ENCODE peak calls at places on chromosomes 13 and 19, in five cellular contexts. One of them, this sample, is unnamed. For H3K4me1, the result is how much of the 10 kb centered on the place peaks cover.

GRCh38 chr13:45950343-45950995 is 98.9 kb upstream of the SIAH3 start:
- DNase-seq in IMR-90: peak
- DNase-seq in fibroblast of lung: peak
- DNase-seq in uterus: no peak
- DNase-seq in thoracic aorta: no peak
- DNase-seq in this sample: no peak

GRCh38 chr13:78993792-78994191 is 334.8 kb upstream of the OBI1 start:
- DNase-seq in IMR-90: no peak
- DNase-seq in uterus: no peak
- DNase-seq in fibroblast of lung: no peak
- DNase-seq in thoracic aorta: no peak
- DNase-seq in this sample: no peak

GRCh38 chr19:56053596-56053995 is 67.0 kb downstream of the NLRP5 start:
- DNase-seq in uterus: no peak
- DNase-seq in fibroblast of lung: no peak
- DNase-seq in thoracic aorta: no peak
- DNase-seq in IMR-90: no peak
- DNase-seq in this sample: no peak

GRCh38 chr13:96946709-96947311 is 47.5 kb downstream of the OXGR1 start:
- DNase-seq in IMR-90: no peak
- DNase-seq in fibroblast of lung: no peak
- DNase-seq in uterus: no peak
- DNase-seq in thoracic aorta: no peak
- DNase-seq in this sample: no peak

GRCh38 chr13:30409911-30410704 is 12.2 kb upstream of the UBE2L5 start:
- DNase-seq in thoracic aorta: no peak
- DNase-seq in fibroblast of lung: peak
- DNase-seq in uterus: peak
- DNase-seq in IMR-90: peak
- DNase-seq in this sample: peak

GRCh38 chr13:44653261-44653660 is 77.1 kb upstream of the TSC22D1 start:
- DNase-seq in fibroblast of lung: peak
- DNase-seq in IMR-90: peak
- DNase-seq in thoracic aorta: no peak
- DNase-seq in uterus: no peak
- DNase-seq in this sample: peak

GRCh38 chr13:111183959-111184684 is 69.0 kb downstream of the ARHGEF7 start:
- DNase-seq in uterus: no peak
- DNase-seq in IMR-90: no peak
- DNase-seq in fibroblast of lung: peak
- DNase-seq in thoracic aorta: no peak
- DNase-seq in this sample: no peak

GRCh38 chr13:35699805-35700204 is 223.3 kb upstream of the MAB21L1 start:
- DNase-seq in thoracic aorta: no peak
- DNase-seq in IMR-90: peak
- DNase-seq in uterus: peak
- DNase-seq in fibroblast of lung: peak
- DNase-seq in this sample: no peak

GRCh38 chr19:11168568-11168967 is 13.0 kb upstream of the SPC24 start:
- DNase-seq in uterus: no peak
- DNase-seq in IMR-90: peak
- DNase-seq in thoracic aorta: no peak
- DNase-seq in fibroblast of lung: peak
- DNase-seq in this sample: peak

GRCh38 chr13:25069911-25070310 is 26.0 kb upstream of the PABPC3 start:
- DNase-seq in thoracic aorta: no peak
- DNase-seq in IMR-90: no peak
- DNase-seq in uterus: no peak
- DNase-seq in fibroblast of lung: no peak
- DNase-seq in this sample: no peak

GRCh38 chr19:53333071-53333465 is 481 bp upstream of the ZNF845 start:
- DNase-seq in uterus: peak
- DNase-seq in IMR-90: no peak
- DNase-seq in fibroblast of lung: no peak
- DNase-seq in thoracic aorta: peak
- DNase-seq in this sample: no peak

GRCh38 chr13:99969934-99970760 is 1.4 kb downstream of the ZIC5 start:
- DNase-seq in thoracic aorta: no peak
- DNase-seq in IMR-90: no peak
- DNase-seq in uterus: no peak
- DNase-seq in fibroblast of lung: no peak
- DNase-seq in this sample: no peak

GRCh38 chr19:35521124-35521743 is 6.9 kb downstream of the SBSN start:
- DNase-seq in IMR-90: no peak
- DNase-seq in uterus: no peak
- DNase-seq in fibroblast of lung: no peak
- DNase-seq in thoracic aorta: no peak
- DNase-seq in this sample: no peak

GRCh38 chr19:47020132-47020805 is 632 bp downstream of the NPAS1 start:
- DNase-seq in thoracic aorta: no peak
- DNase-seq in uterus: no peak
- DNase-seq in IMR-90: no peak
- DNase-seq in fibroblast of lung: no peak
- DNase-seq in this sample: no peak

GRCh38 chr19:12647490-12648071 is 19.0 kb downstream of the MAN2B1 start:
- DNase-seq in IMR-90: no peak
- DNase-seq in fibroblast of lung: peak
- DNase-seq in uterus: peak
- DNase-seq in thoracic aorta: no peak
- DNase-seq in this sample: no peak

GRCh38 chr19:51808333-51808986 is 13.5 kb downstream of the FPR3 start:
- DNase-seq in thoracic aorta: no peak
- DNase-seq in uterus: no peak
- DNase-seq in IMR-90: no peak
- DNase-seq in fibroblast of lung: peak
- DNase-seq in this sample: no peak

GRCh38 chr13:19597523-19597922 is 35.9 kb upstream of the MPHOSPH8 start:
- DNase-seq in thoracic aorta: no peak
- DNase-seq in IMR-90: peak
- DNase-seq in fibroblast of lung: peak
- DNase-seq in uterus: no peak
- DNase-seq in this sample: no peak

GRCh38 chr13:45792827-45793303 is 58.7 kb downstream of the SIAH3 start:
- DNase-seq in IMR-90: no peak
- DNase-seq in thoracic aorta: no peak
- DNase-seq in fibroblast of lung: no peak
- DNase-seq in uterus: no peak
- DNase-seq in this sample: no peak

GRCh38 chr13:45132384-45133064 is 12.2 kb downstream of the GTF2F2 start:
- DNase-seq in uterus: no peak
- DNase-seq in thoracic aorta: no peak
- DNase-seq in fibroblast of lung: no peak
- DNase-seq in IMR-90: no peak
- DNase-seq in this sample: no peak

GRCh38 chr13:39623466-39623865 is 20.5 kb upstream of the LHFPL6 start:
- DNase-seq in IMR-90: no peak
- DNase-seq in fibroblast of lung: no peak
- DNase-seq in thoracic aorta: no peak
- DNase-seq in uterus: no peak
- DNase-seq in this sample: no peak

GRCh38 chr13:21405309-21405708 is 53.8 kb downstream of the ZDHHC20 start:
- DNase-seq in uterus: no peak
- DNase-seq in IMR-90: no peak
- DNase-seq in fibroblast of lung: no peak
- DNase-seq in thoracic aorta: no peak
- DNase-seq in this sample: no peak

GRCh38 chr13:77876176-77876575 is 42.5 kb downstream of the EDNRB start:
- DNase-seq in IMR-90: peak
- DNase-seq in fibroblast of lung: peak
- DNase-seq in thoracic aorta: no peak
- DNase-seq in uterus: no peak
- DNase-seq in this sample: no peak

GRCh38 chr13:27969073-27969865 is at the start of gene CDX2:
- DNase-seq in IMR-90: no peak
- DNase-seq in fibroblast of lung: no peak
- DNase-seq in uterus: no peak
- DNase-seq in thoracic aorta: no peak
- DNase-seq in this sample: no peak

GRCh38 chr13:75161804-75162203 is 320.2 kb downstream of the TBC1D4 start:
- DNase-seq in uterus: no peak
- DNase-seq in fibroblast of lung: no peak
- DNase-seq in thoracic aorta: no peak
- DNase-seq in IMR-90: no peak
- DNase-seq in this sample: no peak

GRCh38 chr13:47019977-47020376 is 123.1 kb upstream of the HTR2A start:
- DNase-seq in fibroblast of lung: no peak
- DNase-seq in uterus: no peak
- DNase-seq in IMR-90: no peak
- DNase-seq in thoracic aorta: no peak
- DNase-seq in this sample: no peak

GRCh38 chr13:106532111-106532929 is 3.1 kb downstream of the EFNB2 start:
- DNase-seq in uterus: no peak
- DNase-seq in IMR-90: peak
- DNase-seq in thoracic aorta: no peak
- DNase-seq in fibroblast of lung: peak
- DNase-seq in this sample: peak

GRCh38 chr13:26184791-26185250 is 37.3 kb downstream of the RNF6 start:
- DNase-seq in thoracic aorta: no peak
- DNase-seq in fibroblast of lung: peak
- DNase-seq in IMR-90: peak
- DNase-seq in uterus: peak
- DNase-seq in this sample: peak

GRCh38 chr19:14407889-14408640 is 11.1 kb downstream of the DDX39A start:
- DNase-seq in thoracic aorta: no peak
- DNase-seq in IMR-90: no peak
- DNase-seq in uterus: no peak
- DNase-seq in fibroblast of lung: no peak
- DNase-seq in this sample: no peak

GRCh38 chr13:113059891-113060290 is 45.7 kb upstream of the F7 start:
- DNase-seq in uterus: no peak
- DNase-seq in fibroblast of lung: no peak
- DNase-seq in IMR-90: no peak
- DNase-seq in thoracic aorta: no peak
- DNase-seq in this sample: no peak

GRCh38 chr19:14073232-14073924 is 792 bp downstream of the MISP3 start:
- DNase-seq in thoracic aorta: no peak
- DNase-seq in fibroblast of lung: peak
- DNase-seq in uterus: peak
- DNase-seq in IMR-90: peak
- DNase-seq in this sample: peak

GRCh38 chr19:12794196-12794921 is 3.1 kb downstream of the JUNB start:
- DNase-seq in fibroblast of lung: peak
- DNase-seq in IMR-90: peak
- DNase-seq in thoracic aorta: no peak
- DNase-seq in uterus: no peak
- DNase-seq in this sample: no peak

GRCh38 chr19:46043519-46043918 is 2.7 kb upstream of the IGFL4 start:
- DNase-seq in IMR-90: no peak
- DNase-seq in fibroblast of lung: no peak
- DNase-seq in thoracic aorta: no peak
- DNase-seq in uterus: no peak
- DNase-seq in this sample: no peak

GRCh38 chr19:4375164-4375619 is 25.2 kb downstream of the SH3GL1 start:
- DNase-seq in thoracic aorta: no peak
- DNase-seq in uterus: no peak
- DNase-seq in fibroblast of lung: no peak
- DNase-seq in IMR-90: no peak
- DNase-seq in this sample: no peak

GRCh38 chr19:4374451-4375163 is 25.7 kb downstream of the SH3GL1 start:
- DNase-seq in fibroblast of lung: peak
- DNase-seq in uterus: peak
- DNase-seq in IMR-90: peak
- DNase-seq in thoracic aorta: peak
- DNase-seq in this sample: no peak

GRCh38 chr19:4376245-4376990 is 23.9 kb downstream of the SH3GL1 start:
- DNase-seq in IMR-90: no peak
- DNase-seq in thoracic aorta: no peak
- DNase-seq in fibroblast of lung: no peak
- DNase-seq in uterus: no peak
- DNase-seq in this sample: no peak

GRCh38 chr19:4376991-4377781 is 23.2 kb downstream of the SH3GL1 start:
- DNase-seq in uterus: no peak
- DNase-seq in IMR-90: peak
- DNase-seq in fibroblast of lung: no peak
- DNase-seq in thoracic aorta: no peak
- DNase-seq in this sample: no peak

DNA sequence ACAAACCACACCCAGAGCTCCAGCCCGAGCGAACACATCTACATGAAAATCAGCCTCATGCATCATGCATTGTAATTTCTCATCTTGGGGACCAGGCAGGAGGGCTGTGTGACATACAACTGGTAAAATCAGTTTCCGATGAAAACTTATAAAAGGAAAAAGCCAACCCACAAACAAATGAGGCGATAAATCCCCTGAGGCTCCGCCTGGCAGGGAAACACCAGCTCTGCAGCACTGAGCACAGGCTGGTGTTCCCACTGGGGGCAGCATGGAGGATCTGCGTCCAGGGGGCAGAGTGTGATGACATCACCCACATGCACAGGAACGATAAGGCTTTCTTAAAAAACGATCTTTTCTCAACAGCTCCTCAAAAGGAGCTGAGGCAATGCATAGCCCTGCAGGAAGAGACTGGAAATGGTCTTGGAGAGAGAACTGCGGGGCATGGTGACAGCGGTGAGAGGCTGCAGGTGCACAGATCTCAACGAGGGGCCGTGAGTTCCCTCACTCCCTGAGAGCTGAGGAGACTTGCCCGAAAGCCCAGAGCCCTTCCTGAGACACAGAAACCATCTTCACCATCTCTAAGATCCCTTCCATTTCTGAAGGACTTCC is 24.6 kb downstream of the SH3GL1 start:
- DNase-seq in fibroblast of lung: peak
- DNase-seq in thoracic aorta: no peak
- DNase-seq in uterus: peak
- DNase-seq in IMR-90: peak
- DNase-seq in this sample: peak
- TF ChIP-seq CTCF in fibroblast of lung: peak
- TF ChIP-seq CTCF in thoracic aorta: peak
- TF ChIP-seq CTCF in uterus: no peak
- TF ChIP-seq CTCF in IMR-90: peak
- TF ChIP-seq CTCF in this sample: peak

GRCh38 chr19:44737238-44738160 is 11.0 kb upstream of the BCL3 start:
- DNase-seq in uterus: no peak
- DNase-seq in IMR-90: peak
- DNase-seq in fibroblast of lung: no peak
- DNase-seq in thoracic aorta: no peak
- DNase-seq in this sample: no peak
- H3K4me1 ChIP-seq in uterus: under half
- H3K4me1 ChIP-seq in IMR-90: under half
- H3K4me1 ChIP-seq in fibroblast of lung: under half
- H3K4me1 ChIP-seq in thoracic aorta: under half
- H3K4me1 ChIP-seq in this sample: under half

DNA sequence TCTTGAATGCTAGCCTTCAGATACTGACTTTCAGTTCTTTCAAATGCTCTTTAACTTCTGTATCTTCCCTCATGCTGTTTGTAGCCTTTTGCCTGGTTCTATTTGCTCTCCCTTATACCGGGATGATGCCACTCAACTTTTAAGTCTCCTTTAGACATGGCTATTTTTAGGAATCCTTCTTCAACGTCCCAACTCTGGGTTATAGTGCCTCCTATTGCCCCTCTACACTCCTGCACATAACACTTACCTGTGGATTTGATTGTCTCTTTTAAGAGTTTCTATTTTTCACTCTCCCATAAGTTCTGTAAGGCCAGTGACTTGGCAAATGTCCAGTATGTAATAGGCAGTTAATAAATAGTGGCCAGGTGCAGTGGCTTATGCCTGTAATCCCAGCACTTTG is 343.0 kb downstream of the KLF5 start:
- DNase-seq in thoracic aorta: no peak
- DNase-seq in uterus: no peak
- DNase-seq in IMR-90: no peak
- DNase-seq in fibroblast of lung: no peak
- DNase-seq in this sample: no peak
- TF ChIP-seq CTCF in thoracic aorta: no peak
- TF ChIP-seq CTCF in uterus: no peak
- TF ChIP-seq CTCF in IMR-90: no peak
- TF ChIP-seq CTCF in fibroblast of lung: no peak
- TF ChIP-seq CTCF in this sample: peak

GRCh38 chr19:8363803-8364771 is at the start of gene ANGPTL4:
- DNase-seq in fibroblast of lung: peak
- DNase-seq in uterus: peak
- DNase-seq in IMR-90: peak
- DNase-seq in thoracic aorta: peak
- DNase-seq in this sample: no peak
- H3K4me1 ChIP-seq in fibroblast of lung: under half
- H3K4me1 ChIP-seq in uterus: under half
- H3K4me1 ChIP-seq in IMR-90: under half
- H3K4me1 ChIP-seq in thoracic aorta: under half
- H3K4me1 ChIP-seq in this sample: under half